ENCODE peak calls at places on chromosomes 13 and 19, in eight cellular contexts. R is upper lobe of left lung, O is ovary, U is tibial nerve, W is transverse colon, S is stomach, T is GM12878, D is A549. E is an unnamed sample.

GRCh38 chr13:47218611-47219010 is 321.8 kb upstream of the HTR2A start:
- DNase-seq in T (no peak), D (no peak), W (no peak), U (no peak), O (no peak), R (no peak), S (no peak), E (no peak)

GRCh38 chr19:20661150-20661819 is at the start of gene ZNF626:
- DNase-seq in W (peak), D (no peak), R (peak), S (peak), T (no peak), O (peak), U (peak), E (peak)

GRCh38 chr13:41651413-41652068 is 194.2 kb downstream of the RGCC start:
- DNase-seq in T (no peak), D (no peak), O (no peak), S (no peak), U (no peak), R (no peak), W (no peak), E (no peak)

GRCh38 chr19:29526730-29527499 is 1.1 kb downstream of the VSTM2B start:
- DNase-seq in S (no peak), R (no peak), U (no peak), O (no peak), T (no peak), D (peak), W (no peak), E (peak)

GRCh38 chr19:27689734-27690241 is 1523.2 kb downstream of the UQCRFS1 start:
- DNase-seq in D (no peak), W (no peak), O (no peak), R (no peak), T (no peak), U (no peak), S (no peak), E (no peak)

GRCh38 chr19:18416778-18417249 is 2.4 kb upstream of the SSBP4 start:
- DNase-seq in W (peak), R (peak), U (peak), S (peak), O (peak), T (no peak), D (peak), E (no peak)

GRCh38 chr13:23921451-23921888 is 24.2 kb upstream of the C1QTNF9B start:
- DNase-seq in O (no peak), R (no peak), T (no peak), U (peak), W (no peak), D (peak), S (no peak), E (no peak)

GRCh38 chr13:20360041-20360491 is 127.9 kb upstream of the GJB6 start:
- DNase-seq in R (no peak), W (no peak), O (no peak), D (peak), T (no peak), U (no peak), S (no peak), E (no peak)

GRCh38 chr13:32660227-32660626 is 74.0 kb downstream of the PDS5B start:
- DNase-seq in W (no peak), O (no peak), T (no peak), D (no peak), S (peak), R (no peak), U (no peak), E (no peak)

GRCh38 chr13:94860981-94861407 is 148.6 kb upstream of the SOX21 start:
- DNase-seq in D (no peak), R (no peak), U (peak), T (no peak), O (no peak), W (no peak), S (no peak), E (no peak)

GRCh38 chr19:36528921-36529518 is 949 bp upstream of the ZNF260 start:
- DNase-seq in O (no peak), U (no peak), R (no peak), D (no peak), W (no peak), T (peak), S (no peak), E (peak)
- TF ChIP-seq EP300 in O (no peak), U (no peak), R (no peak), D (no peak), W (no peak), T (no peak), S (no peak), E (no peak)

GRCh38 chr19:49101160-49101559 is 13.0 kb upstream of the LIN7B start:
- DNase-seq in R (no peak), D (no peak), T (no peak), W (no peak), S (no peak), O (no peak), U (no peak), E (no peak)

GRCh38 chr19:49094505-49095482 is 9.5 kb downstream of the SNRNP70 start:
- DNase-seq in W (no peak), O (no peak), U (no peak), D (no peak), R (no peak), T (no peak), S (no peak), E (no peak)

GRCh38 chr19:49102303-49102702 is 11.9 kb upstream of the LIN7B start:
- DNase-seq in W (no peak), U (no peak), O (no peak), S (no peak), T (no peak), D (no peak), R (no peak), E (no peak)

GRCh38 chr19:49098795-49099194 is 13.5 kb downstream of the SNRNP70 start:
- DNase-seq in W (no peak), T (no peak), U (no peak), D (no peak), S (peak), R (no peak), O (no peak), E (no peak)

DNA sequence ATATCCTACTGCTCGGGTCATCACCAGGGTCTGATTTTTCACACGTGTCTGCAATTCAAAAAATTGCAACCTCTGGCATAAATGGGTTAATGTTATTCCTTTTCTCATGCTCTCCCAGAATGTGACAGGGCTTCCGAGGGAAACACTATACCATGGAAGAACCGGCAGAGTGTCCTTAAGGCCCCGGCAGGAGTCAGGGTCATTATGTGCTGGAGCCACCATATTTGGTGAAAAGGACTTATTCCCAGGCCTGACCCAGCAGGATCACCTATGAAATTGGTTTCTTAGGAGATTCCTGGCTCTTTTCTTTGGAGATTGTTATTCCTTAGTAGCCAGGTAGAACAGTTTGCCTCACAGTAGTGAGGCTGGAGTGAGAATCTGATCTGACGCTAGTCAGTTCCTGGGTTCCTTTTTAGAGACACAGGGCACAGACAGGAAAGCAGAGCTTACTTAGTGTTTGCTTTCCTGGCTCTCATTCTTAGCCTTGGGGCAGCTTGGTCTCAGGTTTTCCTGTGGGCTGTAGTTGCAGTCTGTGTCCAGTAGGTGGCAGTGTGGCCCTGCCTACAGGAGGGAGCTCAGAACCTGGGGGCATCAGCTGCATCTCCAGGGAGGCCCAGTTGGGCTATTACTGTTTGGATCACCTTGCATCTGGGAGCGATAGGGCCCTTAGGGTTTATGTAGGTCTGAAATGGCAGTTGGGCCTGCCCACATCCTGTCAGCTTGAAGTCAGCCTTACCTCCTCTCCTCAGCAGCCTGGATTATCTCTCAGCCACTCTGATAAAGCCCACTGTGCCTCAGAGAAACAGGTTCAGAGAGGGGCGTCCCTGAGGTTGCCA is 12.4 kb downstream of the SNRNP70 start:
- DNase-seq in R (peak), T (no peak), O (peak), D (peak), S (peak), W (peak), U (peak), E (peak)
- TF ChIP-seq EP300 in R (no peak), T (no peak), O (no peak), D (no peak), S (no peak), W (no peak), U (no peak), E (no peak)

DNA sequence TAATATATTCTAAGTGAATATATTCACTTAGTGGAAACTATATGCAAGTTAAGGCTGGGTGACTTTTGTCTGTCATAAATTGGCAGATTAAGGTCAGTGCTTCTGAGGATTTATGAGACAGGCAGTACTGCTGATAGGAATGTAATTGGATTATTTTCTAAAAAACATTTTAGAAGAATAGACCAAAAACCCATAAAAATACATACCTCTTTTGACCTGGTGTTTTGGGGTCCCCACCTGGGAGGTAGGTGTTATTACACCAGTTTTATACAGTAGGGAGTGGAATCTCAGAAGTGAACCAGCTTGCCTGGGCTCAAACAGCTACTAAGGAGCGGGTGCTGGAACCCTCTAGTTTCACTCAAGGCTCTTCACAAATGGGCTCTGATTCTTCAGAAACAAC is 25.3 kb downstream of the COG3 start:
- DNase-seq in W (no peak), R (no peak), U (no peak), T (no peak), O (no peak), S (no peak), D (peak), E (no peak)
- TF ChIP-seq EP300 in W (no peak), R (no peak), U (no peak), T (no peak), O (no peak), S (no peak), D (no peak), E (no peak)

DNA sequence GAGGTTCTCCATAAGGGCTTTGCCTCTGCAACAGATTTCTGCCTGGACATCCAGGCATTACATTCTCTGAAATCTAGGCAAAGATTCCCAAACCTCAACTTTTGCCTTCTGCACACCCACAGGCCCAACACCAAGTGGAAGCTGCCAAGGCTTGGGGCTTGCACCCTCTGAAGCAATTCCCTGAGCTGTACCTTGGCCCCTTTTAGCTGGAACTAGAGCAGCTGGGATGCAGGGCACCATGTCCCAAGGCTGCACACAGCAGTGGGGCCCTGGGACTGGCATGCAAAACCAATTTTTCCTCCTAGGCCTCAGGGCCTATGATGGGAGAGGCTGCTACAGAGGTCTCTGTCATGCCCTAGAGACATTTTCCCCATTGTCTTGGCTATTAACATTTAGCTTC is 943.2 kb downstream of the PCDH17 start:
- DNase-seq in O (no peak), S (no peak), D (no peak), U (no peak), R (no peak), T (no peak), W (no peak), E (no peak)
- TF ChIP-seq EP300 in O (no peak), S (no peak), D (no peak), U (no peak), R (no peak), T (no peak), W (no peak), E (no peak)

DNA sequence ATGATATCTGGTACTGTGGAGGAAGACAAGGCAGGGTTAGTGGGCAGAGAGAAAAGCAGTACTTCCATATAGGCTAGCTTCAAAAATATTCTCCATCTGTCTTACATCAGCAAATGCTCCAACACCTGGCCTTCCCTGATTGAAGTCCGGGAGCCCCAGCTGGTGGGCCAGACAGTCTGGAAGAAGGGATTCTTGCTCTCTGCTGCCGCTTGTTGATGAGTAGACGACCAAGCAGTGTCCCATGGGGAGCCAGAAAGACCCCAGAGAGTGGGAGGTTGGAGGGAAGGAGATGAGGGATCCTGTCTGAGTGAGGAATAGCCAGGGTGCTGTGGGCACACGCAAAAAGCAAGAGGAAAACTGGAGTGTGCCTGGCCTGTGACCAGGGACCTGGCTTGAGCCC is 95.1 kb downstream of the ATP8A2 start:
- DNase-seq in W (no peak), D (no peak), R (no peak), O (no peak), T (no peak), U (no peak), S (no peak), E (no peak)
- TF ChIP-seq EP300 in W (no peak), D (no peak), R (no peak), O (no peak), T (no peak), U (no peak), S (no peak), E (no peak)

DNA sequence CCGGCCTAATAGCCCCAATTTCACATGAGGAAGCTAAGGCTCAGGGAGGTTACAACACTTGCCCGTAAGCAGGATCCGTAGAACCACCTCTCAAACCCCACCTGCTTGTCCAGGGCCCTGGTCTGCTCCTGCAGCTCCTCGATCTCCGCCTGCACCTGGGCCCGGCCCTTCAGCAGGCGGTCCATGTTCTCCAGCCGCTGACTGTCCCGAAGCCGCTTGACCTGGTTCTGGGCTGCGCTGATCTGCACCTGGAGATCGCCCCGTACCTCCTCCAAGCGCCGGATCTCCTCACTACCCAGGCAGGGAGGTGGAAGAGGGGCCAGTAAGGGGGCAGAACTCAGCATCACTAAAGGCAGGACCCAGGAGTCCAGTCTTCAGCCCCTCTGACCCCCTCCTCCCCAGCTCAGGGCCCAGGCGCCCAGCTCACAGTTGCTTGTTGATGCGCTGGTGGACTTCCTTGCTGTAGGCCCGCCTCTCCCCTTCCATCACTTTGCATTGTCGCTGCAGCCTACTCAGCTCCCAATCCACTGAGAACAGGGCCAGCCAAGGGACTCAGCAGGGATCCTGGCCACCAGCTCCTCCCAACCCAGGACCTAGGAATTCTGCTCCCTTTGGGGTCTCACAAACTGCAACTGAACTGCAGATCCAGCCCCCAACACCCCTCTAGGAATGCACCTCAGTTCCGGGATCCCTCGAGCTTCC is 6.9 kb upstream of the EMP3 start:
- DNase-seq in R (no peak), D (no peak), O (no peak), U (no peak), W (no peak), S (no peak), T (no peak), E (no peak)
- TF ChIP-seq EP300 in R (no peak), D (no peak), O (no peak), U (no peak), W (no peak), S (no peak), T (no peak), E (no peak)

GRCh38 chr13:30268673-30269072 is 38.7 kb downstream of the KATNAL1 start:
- DNase-seq in D (no peak), W (no peak), R (no peak), S (no peak), T (no peak), O (no peak), U (no peak), E (no peak)
- TF ChIP-seq EP300 in D (no peak), W (no peak), R (no peak), S (no peak), T (no peak), O (no peak), U (no peak), E (no peak)

GRCh38 chr19:35078807-35079206 is 36.8 kb upstream of the FXYD3 start:
- DNase-seq in D (no peak), S (no peak), U (no peak), R (no peak), W (no peak), O (no peak), T (no peak), E (no peak)
- TF ChIP-seq EP300 in D (no peak), S (no peak), U (no peak), R (no peak), W (no peak), O (no peak), T (no peak), E (no peak)

GRCh38 chr13:40401911-40402776 is 264.3 kb downstream of the FOXO1 start:
- DNase-seq in W (peak), O (peak), S (peak), U (peak), D (peak), R (peak), T (peak), E (no peak)

GRCh38 chr13:40404407-40404806 is 262.0 kb downstream of the FOXO1 start:
- DNase-seq in R (no peak), D (no peak), U (no peak), W (no peak), T (no peak), S (no peak), O (no peak), E (no peak)

GRCh38 chr13:40403509-40404241 is 262.8 kb downstream of the FOXO1 start:
- DNase-seq in W (no peak), T (no peak), D (no peak), R (no peak), U (no peak), O (no peak), S (no peak), E (no peak)

GRCh38 chr13:40404967-40405716 is 261.3 kb downstream of the FOXO1 start:
- DNase-seq in U (no peak), D (no peak), O (no peak), R (no peak), S (no peak), T (no peak), W (no peak), E (no peak)

GRCh38 chr13:40402931-40403412 is 263.5 kb downstream of the FOXO1 start:
- DNase-seq in U (no peak), S (no peak), O (peak), D (peak), T (no peak), W (no peak), R (no peak), E (no peak)
- TF ChIP-seq EP300 in U (no peak), S (no peak), O (no peak), D (no peak), T (no peak), W (no peak), R (no peak), E (no peak)